ENCODE peak calls at places on chromosomes 13 and 19, in six cellular contexts. One of them, this sample, is unnamed.
A peak's percentile ranks its signal among the peaks of the same experiment; 100 is the strongest.

GRCh38 chr13:98480915-98481510 is 95.9 kb downstream of the STK24 start:
- DNase-seq in activated T-cell treated with anti-CD3 and anti-CD28 coated beads for 48 hours: peak; percentile 46
- DNase-seq in ELR: peak; percentile 61
- DNase-seq in NCI-H1436: no peak
- DNase-seq in lower leg skin: no peak
- DNase-seq in sciatic nerve: peak; percentile 55
- DNase-seq in this sample: no peak

GRCh38 chr13:54965881-54966280 is 1937.3 kb downstream of the OLFM4 start:
- DNase-seq in activated T-cell treated with anti-CD3 and anti-CD28 coated beads for 48 hours: no peak
- DNase-seq in ELR: no peak
- DNase-seq in NCI-H1436: no peak
- DNase-seq in lower leg skin: no peak
- DNase-seq in sciatic nerve: no peak
- DNase-seq in this sample: no peak

GRCh38 chr13:95354680-95355487 is 53.6 kb upstream of the ABCC4 start:
- DNase-seq in activated T-cell treated with anti-CD3 and anti-CD28 coated beads for 48 hours: no peak
- DNase-seq in ELR: no peak
- DNase-seq in NCI-H1436: no peak
- DNase-seq in lower leg skin: no peak
- DNase-seq in sciatic nerve: no peak
- DNase-seq in this sample: no peak

GRCh38 chr13:29704648-29705047 is 109.2 kb upstream of the SLC7A1 start:
- DNase-seq in activated T-cell treated with anti-CD3 and anti-CD28 coated beads for 48 hours: no peak
- DNase-seq in ELR: peak; percentile 16
- DNase-seq in NCI-H1436: no peak
- DNase-seq in lower leg skin: no peak
- DNase-seq in sciatic nerve: no peak
- DNase-seq in this sample: no peak

GRCh38 chr19:13398780-13399726 is 107.2 kb downstream of the CACNA1A start:
- DNase-seq in activated T-cell treated with anti-CD3 and anti-CD28 coated beads for 48 hours: no peak
- DNase-seq in ELR: peak; percentile 94
- DNase-seq in NCI-H1436: no peak
- DNase-seq in lower leg skin: no peak
- DNase-seq in sciatic nerve: no peak
- DNase-seq in this sample: no peak

GRCh38 chr19:58356236-58356970 is 3.1 kb upstream of the A1BG start:
- DNase-seq in activated T-cell treated with anti-CD3 and anti-CD28 coated beads for 48 hours: peak; percentile 37
- DNase-seq in ELR: no peak
- DNase-seq in NCI-H1436: no peak
- DNase-seq in lower leg skin: no peak
- DNase-seq in sciatic nerve: no peak
- DNase-seq in this sample: no peak

GRCh38 chr19:287381-287871 is 3.8 kb downstream of the PLPP2 start:
- DNase-seq in activated T-cell treated with anti-CD3 and anti-CD28 coated beads for 48 hours: no peak
- DNase-seq in ELR: no peak
- DNase-seq in NCI-H1436: no peak
- DNase-seq in lower leg skin: no peak
- DNase-seq in sciatic nerve: no peak
- DNase-seq in this sample: no peak

GRCh38 chr19:6632002-6632621 is 37.8 kb downstream of the TNFSF14 start:
- DNase-seq in activated T-cell treated with anti-CD3 and anti-CD28 coated beads for 48 hours: no peak
- DNase-seq in ELR: peak; percentile 83
- DNase-seq in NCI-H1436: peak; percentile 56
- DNase-seq in lower leg skin: peak; percentile 85
- DNase-seq in sciatic nerve: peak; percentile 79
- DNase-seq in this sample: no peak

GRCh38 chr13:39967199-39967959 is 311.9 kb downstream of the COG6 start:
- DNase-seq in activated T-cell treated with anti-CD3 and anti-CD28 coated beads for 48 hours: no peak
- DNase-seq in ELR: no peak
- DNase-seq in NCI-H1436: no peak
- DNase-seq in lower leg skin: no peak
- DNase-seq in sciatic nerve: no peak
- DNase-seq in this sample: no peak

GRCh38 chr19:7507884-7508283 is 8.0 kb upstream of the ZNF358 start:
- DNase-seq in activated T-cell treated with anti-CD3 and anti-CD28 coated beads for 48 hours: peak; percentile 38
- DNase-seq in ELR: peak; percentile 96
- DNase-seq in NCI-H1436: no peak
- DNase-seq in lower leg skin: no peak
- DNase-seq in sciatic nerve: peak; percentile 82
- DNase-seq in this sample: no peak

This sample was measured in esophagus muscularis mucosa.